ENCODE peak calls at places on chromosomes 7 and 10, in five cellular contexts. K is stomach, F is adrenal gland, I is colonic mucosa, Y is GM23338. T is an unnamed sample.
A peak's percentile ranks its signal among the peaks of the same experiment; 100 is the strongest.

GRCh38 chr7:159048656-159049055 is 96.0 kb downstream of the VIPR2 start:
- DNase-seq in K (no peak), F (no peak), I (peak; percentile 5), Y (no peak), T (no peak)

GRCh38 chr10:77176224-77176623 is 461.4 kb downstream of the KCNMA1 start:
- DNase-seq in K (no peak), F (no peak), I (no peak), Y (no peak), T (no peak)

GRCh38 chr10:70906031-70906804 is 17.9 kb upstream of the PCBD1 start:
- DNase-seq in K (no peak), F (no peak), I (no peak), Y (no peak), T (no peak)

GRCh38 chr7:50685445-50686070 is 97.1 kb downstream of the GRB10 start:
- DNase-seq in K (no peak), F (no peak), I (no peak), Y (peak; percentile 18), T (no peak)

GRCh38 chr7:44761207-44762161 is 12.8 kb downstream of the ZMIZ2 start:
- DNase-seq in K (peak; percentile 89), F (no peak), I (peak; percentile 90), Y (peak; percentile 46), T (no peak)

GRCh38 chr7:37247881-37248280 is 200.8 kb downstream of the ELMO1 start:
- DNase-seq in K (no peak), F (peak; percentile 9), I (no peak), Y (peak; percentile 82), T (no peak)

GRCh38 chr7:150685219-150686029 is at the start of gene GIMAP2:
- DNase-seq in K (no peak), F (peak; percentile 20), I (peak; percentile 38), Y (no peak), T (no peak)

GRCh38 chr7:101442426-101443070 is 79.9 kb downstream of the COL26A1 start:
- DNase-seq in K (no peak), F (no peak), I (no peak), Y (no peak), T (no peak)

GRCh38 chr10:114684822-114685209 is 26.7 kb upstream of the ABLIM1 start:
- DNase-seq in K (no peak), F (no peak), I (peak; percentile 62), Y (no peak), T (no peak)

GRCh38 chr7:27186450-27187157 is 1.6 kb upstream of the HOXA11 start:
- DNase-seq in K (no peak), F (no peak), I (no peak), Y (no peak), T (peak; percentile 35)
- H3K4me3 ChIP-seq in K (no peak overlapping the region), F (no peak overlapping the region), I (peak overlapping the region; percentile 50), Y (peak overlapping the region; percentile 48), T (no peak overlapping the region)

DNA sequence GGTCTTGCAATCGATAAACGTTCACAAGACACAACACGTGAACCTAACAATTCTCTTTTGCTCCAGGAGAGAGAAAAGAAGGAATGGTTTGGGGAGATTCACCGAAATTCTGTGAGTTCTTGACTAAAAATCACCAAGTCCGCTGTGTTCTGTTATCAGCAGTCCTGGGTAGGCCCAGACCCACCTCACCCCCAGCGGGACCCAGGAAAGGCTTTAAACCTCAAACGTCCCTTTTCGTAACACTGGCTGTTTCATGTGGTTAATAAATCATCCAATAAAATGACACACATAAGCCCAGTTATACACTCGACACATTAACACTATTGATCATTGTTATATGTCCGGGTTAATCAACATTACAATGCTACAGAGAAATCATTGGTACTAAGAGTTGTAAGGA is 25.2 kb downstream of the DIP2C start:
- DNase-seq in K (no peak), F (no peak), I (no peak), Y (no peak), T (no peak)
- H3K27ac ChIP-seq in K (no peak overlapping the region), F (no peak overlapping the region), I (no peak overlapping the region), Y (peak overlapping the region; percentile 39), T (no peak overlapping the region)

GRCh38 chr7:69599879-69600764 is 1.8 kb downstream of the AUTS2 start:
- DNase-seq in K (no peak), F (peak; percentile 19), I (peak; percentile 17), Y (peak; percentile 53), T (no peak)
- H3K4me3 ChIP-seq in K (peak overlapping the region; percentile 76), F (peak overlapping the region; percentile 93), I (peak overlapping the region; percentile 50), Y (peak overlapping the region; percentile 95), T (peak overlapping the region; percentile 78)

GRCh38 chr7:30870821-30871518 is 40.7 kb upstream of the AQP1 start:
- DNase-seq in K (no peak), F (no peak), I (no peak), Y (peak; percentile 24), T (no peak)

GRCh38 chr7:30867483-30867882 is 44.2 kb upstream of the AQP1 start:
- DNase-seq in K (no peak), F (no peak), I (no peak), Y (no peak), T (no peak)

GRCh38 chr7:30866939-30867338 is 44.7 kb upstream of the AQP1 start:
- DNase-seq in K (no peak), F (no peak), I (no peak), Y (no peak), T (no peak)

GRCh38 chr7:30871655-30872054 is 40.0 kb upstream of the AQP1 start:
- DNase-seq in K (no peak), F (no peak), I (no peak), Y (no peak), T (no peak)

DNA sequence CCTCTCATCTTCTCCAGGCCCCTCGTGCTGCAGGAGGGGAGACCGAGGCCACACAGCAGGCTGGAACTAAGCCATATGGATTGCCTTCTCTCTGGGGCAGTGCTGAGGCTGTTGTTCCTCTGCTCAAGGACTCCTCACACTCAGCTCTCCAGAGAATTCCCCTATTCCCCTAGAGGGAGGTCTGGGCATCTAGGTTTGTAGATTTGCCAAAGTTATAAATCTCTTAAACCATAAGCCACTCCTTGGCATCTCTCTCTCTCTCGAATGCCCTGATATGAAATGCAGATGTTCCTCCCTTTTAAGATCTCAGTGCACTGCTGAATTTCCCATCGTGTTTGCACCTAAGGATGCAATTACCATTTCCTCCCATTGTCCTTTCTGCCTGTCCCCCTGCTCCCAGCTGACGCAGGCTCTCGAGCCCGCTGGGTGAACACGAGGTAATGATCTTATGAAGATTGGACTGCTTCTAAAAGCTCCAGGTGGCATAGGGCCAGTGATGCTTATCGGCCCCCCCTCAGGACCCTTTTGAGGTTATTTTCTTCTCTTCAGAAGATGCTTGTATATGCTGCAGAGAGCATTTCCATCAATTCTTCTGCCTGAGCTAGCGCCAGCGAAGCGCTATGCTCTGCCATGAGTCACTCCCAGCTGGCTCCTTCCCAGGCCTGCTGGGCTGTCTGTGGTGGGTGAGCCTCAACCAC is 41.7 kb upstream of the AQP1 start:
- DNase-seq in K (no peak), F (peak; percentile 40), I (no peak), Y (no peak), T (no peak)
- H3K27ac ChIP-seq in K (no peak overlapping the region), F (peak overlapping the region; percentile 40), I (no peak overlapping the region), Y (no peak overlapping the region), T (peak overlapping the region; percentile 21)

GRCh38 chr10:131902691-131903090 is 1.9 kb downstream of the PPP2R2D start:
- DNase-seq in K (no peak), F (no peak), I (no peak), Y (no peak), T (no peak)
- H3K4me3 ChIP-seq in K (peak overlapping the region; percentile 99), F (no peak overlapping the region), I (peak overlapping the region; percentile 91), Y (peak overlapping the region; percentile 93), T (no peak overlapping the region)

GRCh38 chr10:11046766-11047165 is 29.1 kb downstream of the CELF2 start:
- DNase-seq in K (no peak), F (no peak), I (no peak), Y (no peak), T (no peak)
- H3K27ac ChIP-seq in K (no peak overlapping the region), F (no peak overlapping the region), I (no peak overlapping the region), Y (no peak overlapping the region), T (peak overlapping the region; percentile 53)